ENCODE peak calls at places on chromosomes 2 and 18, in four cellular contexts. F is coronary artery, T is AG10803, O is left ventricle myocardium inferior. J is an unnamed sample.

GRCh38 chr2:47656715-47657600 is 126.0 kb upstream of the MSH6 start:
- DNase-seq in O (no peak), T (peak), F (no peak), J (no peak)

GRCh38 chr2:128630974-128631697 is 312.5 kb upstream of the HS6ST1 start:
- DNase-seq in F (peak), T (no peak), O (no peak), J (no peak)

GRCh38 chr18:2657788-2658458 is 2.4 kb downstream of the SMCHD1 start:
- DNase-seq in T (peak), F (no peak), O (no peak), J (peak)

GRCh38 chr2:63790491-63790890 is 51.2 kb upstream of the UGP2 start:
- DNase-seq in F (no peak), O (no peak), T (no peak), J (no peak)

GRCh38 chr2:101758001-101758400 is 60.5 kb downstream of the MAP4K4 start:
- DNase-seq in T (peak), O (no peak), F (no peak), J (no peak)

GRCh38 chr2:120239488-120240287 is 13.0 kb upstream of the RALB start:
- DNase-seq in O (peak), T (peak), F (no peak), J (peak)

GRCh38 chr18:8030201-8030600 is 463.1 kb downstream of the PTPRM start:
- DNase-seq in O (no peak), F (no peak), T (no peak), J (no peak)

GRCh38 chr2:200810252-200810650 is 1.5 kb upstream of the BZW1 start:
- DNase-seq in F (no peak), T (peak), O (no peak), J (peak)

GRCh38 chr18:23661735-23662308 is 889 bp downstream of the ANKRD29 start:
- DNase-seq in T (no peak), F (no peak), O (no peak), J (no peak)

GRCh38 chr18:12686100-12686499 is 16.4 kb downstream of the CEP76 start:
- DNase-seq in T (peak), F (no peak), O (no peak), J (no peak)
- TF ChIP-seq CTCF in T (no peak), F (no peak), O (no peak), J (no peak)

DNA sequence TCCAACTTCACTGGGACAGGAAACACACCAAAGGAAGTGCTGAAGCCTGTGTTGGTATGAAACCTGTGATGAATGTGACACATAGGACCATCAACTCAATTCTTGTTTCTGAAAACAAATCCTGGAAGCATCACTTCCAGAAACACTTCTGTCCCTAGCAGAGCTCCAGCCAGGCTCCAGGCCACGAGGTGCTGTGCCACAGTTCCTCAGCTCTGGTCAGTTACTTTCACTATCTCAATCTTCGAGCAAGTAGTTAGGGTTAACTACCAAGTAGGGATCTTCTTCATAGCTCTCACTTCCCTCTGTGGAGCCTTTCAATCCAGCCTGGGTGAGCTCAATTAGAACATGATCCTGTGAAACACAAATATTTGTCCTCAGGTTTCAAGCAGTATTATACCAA is 3.6 kb upstream of the LCT start:
- DNase-seq in O (no peak), T (peak), F (no peak), J (no peak)
- H3K4me3 ChIP-seq in O (no peak), T (peak), F (peak), J (no peak)

GRCh38 chr2:134576478-134576877 is 142.3 kb downstream of the TMEM163 start:
- DNase-seq in O (no peak), F (no peak), T (no peak), J (no peak)
- TF ChIP-seq CTCF in O (no peak), F (no peak), T (no peak), J (no peak)

GRCh38 chr2:134718956-134719814 is at the start of gene TMEM163:
- DNase-seq in F (no peak), O (no peak), T (no peak), J (no peak)

GRCh38 chr2:134716716-134717585 is 1.8 kb downstream of the TMEM163 start:
- DNase-seq in T (no peak), O (no peak), F (no peak), J (no peak)

GRCh38 chr2:134718095-134718955 is 475 bp downstream of the TMEM163 start:
- DNase-seq in T (no peak), F (no peak), O (peak), J (no peak)

GRCh38 chr2:134715932-134716643 is 2.7 kb downstream of the TMEM163 start:
- DNase-seq in T (no peak), O (no peak), F (no peak), J (no peak)

GRCh38 chr2:134717706-134718094 is 1.1 kb downstream of the TMEM163 start:
- DNase-seq in O (no peak), F (no peak), T (no peak), J (no peak)
- H3K4me3 ChIP-seq in O (peak), F (peak), T (no peak), J (no peak)

DNA sequence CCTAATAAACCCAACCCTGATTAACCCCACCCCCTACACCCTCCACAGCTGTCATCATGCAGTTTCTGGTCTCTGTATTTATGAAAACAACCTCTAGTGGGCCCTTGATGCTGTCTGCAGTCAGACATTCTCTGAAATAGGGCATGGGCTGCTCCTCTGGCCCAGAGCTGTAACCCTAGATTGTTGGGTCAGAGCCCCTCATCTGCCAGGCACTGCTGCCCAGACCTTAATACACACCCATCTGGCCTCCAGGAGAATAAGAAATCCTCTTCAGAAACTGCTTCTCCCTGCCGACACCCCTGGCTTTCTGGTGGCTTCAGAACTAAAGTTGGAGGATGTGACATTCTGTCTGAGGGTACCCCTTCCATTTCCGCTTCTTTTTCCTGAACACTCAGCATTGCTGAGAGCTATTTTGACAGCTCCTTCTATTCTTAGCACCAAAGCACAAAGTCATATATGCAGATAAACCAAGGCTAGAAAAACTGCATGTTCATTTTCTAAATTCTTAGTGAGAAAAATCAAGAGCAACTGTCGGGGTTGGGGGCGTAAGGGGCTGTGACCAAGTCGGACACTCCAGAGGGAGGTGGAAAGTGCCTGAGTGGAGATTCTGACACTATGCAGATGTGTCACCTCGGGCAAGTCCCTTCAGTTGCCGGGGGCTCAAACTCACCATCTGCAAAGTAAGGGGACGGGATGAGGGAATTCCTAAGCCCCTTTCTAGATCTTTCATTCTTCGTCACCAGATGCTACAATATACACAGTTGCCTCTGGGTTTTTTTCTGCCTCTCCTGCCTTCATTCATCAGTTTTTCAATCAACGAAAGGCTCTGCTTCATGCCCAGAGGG is 28.7 kb downstream of the SRSF7 start:
- DNase-seq in O (no peak), F (no peak), T (no peak), J (no peak)
- TF ChIP-seq CTCF in O (no peak), F (no peak), T (no peak), J (no peak)

DNA sequence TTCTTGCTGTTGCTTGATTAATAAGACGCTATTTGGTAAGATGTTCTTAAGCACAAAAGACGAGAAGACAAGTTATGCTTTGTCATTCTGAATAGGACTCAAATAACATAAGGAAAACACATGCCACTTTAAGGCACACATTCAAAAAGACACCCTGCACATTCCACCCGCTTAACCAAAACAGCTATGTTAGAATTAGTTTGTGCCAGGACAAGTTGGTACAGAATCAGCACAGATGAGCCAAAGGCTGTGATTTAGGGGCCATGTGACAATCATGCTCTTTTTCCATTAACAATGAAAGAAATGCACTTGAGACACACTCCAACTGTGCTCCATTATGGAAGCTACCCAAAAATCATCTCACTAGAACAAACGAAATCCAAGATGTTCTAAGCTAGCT is 3.4 kb downstream of the STARD7 start:
- DNase-seq in F (no peak), T (peak), O (no peak), J (no peak)
- H3K4me3 ChIP-seq in F (peak), T (peak), O (peak), J (no peak)